ENCODE peak calls at places on chromosomes 5 and 9, in eight cellular contexts. D is gastrocnemius medialis, U is heart right ventricle, N is stomach, L is HL-60, P is foreskin fibroblast, J is HCT116, C is sigmoid colon. F is an unnamed sample.

GRCh38 chr5:125181159-125181558 is 434.7 kb upstream of the ZNF608 start:
- DNase-seq in L (no peak), J (no peak), D (no peak), P (peak), C (no peak), U (no peak), N (no peak), F (no peak)

GRCh38 chr5:63398346-63398745 is 563.9 kb downstream of the HTR1A start:
- DNase-seq in N (no peak), D (no peak), J (no peak), P (no peak), C (no peak), U (no peak), L (no peak), F (no peak)

GRCh38 chr5:7540806-7541205 is 144.9 kb downstream of the ADCY2 start:
- DNase-seq in U (no peak), C (no peak), J (no peak), L (no peak), N (no peak), P (no peak), D (no peak), F (no peak)

GRCh38 chr9:4855861-4856260 is 63.1 kb downstream of the RCL1 start:
- DNase-seq in D (no peak), C (peak), N (no peak), U (no peak), L (no peak), P (peak), J (no peak), F (no peak)

GRCh38 chr5:91706785-91707520 is 323.8 kb upstream of the ARRDC3 start:
- DNase-seq in L (no peak), D (no peak), N (no peak), U (no peak), J (no peak), P (peak), C (no peak), F (no peak)

GRCh38 chr9:135053133-135053532 is 34.3 kb upstream of the OLFM1 start:
- DNase-seq in P (no peak), J (no peak), L (no peak), U (no peak), C (peak), N (peak), D (no peak), F (no peak)

GRCh38 chr9:69455311-69455710 is 130.3 kb downstream of the ENTREP1 start:
- DNase-seq in L (no peak), D (no peak), C (no peak), U (no peak), P (no peak), N (no peak), J (no peak), F (no peak)

GRCh38 chr9:123637596-123637939 is 281.6 kb downstream of the CRB2 start:
- DNase-seq in P (peak), L (no peak), D (no peak), N (no peak), J (no peak), C (no peak), U (no peak), F (no peak)

GRCh38 chr5:171407234-171407633 is 12.2 kb upstream of the FGF18 start:
- DNase-seq in J (no peak), N (no peak), D (no peak), P (no peak), L (no peak), U (no peak), C (no peak), F (no peak)

GRCh38 chr9:4299006-4299795 is 667 bp downstream of the GLIS3 start:
- DNase-seq in P (peak), D (peak), L (no peak), N (peak), U (peak), J (no peak), C (peak), F (peak)

GRCh38 chr5:65873181-65873580 is 53.2 kb upstream of the ERBIN start:
- DNase-seq in L (no peak), N (no peak), J (no peak), U (no peak), P (peak), C (no peak), D (no peak), F (no peak)

GRCh38 chr9:130914417-130915095 is 17.9 kb upstream of the QRFP start:
- DNase-seq in C (no peak), L (no peak), D (no peak), J (no peak), N (no peak), P (no peak), U (no peak), F (no peak)
- TF ChIP-seq CTCF in C (no peak), L (no peak), D (no peak), J (no peak), N (no peak), P (no peak), U (no peak), F (no peak)

DNA sequence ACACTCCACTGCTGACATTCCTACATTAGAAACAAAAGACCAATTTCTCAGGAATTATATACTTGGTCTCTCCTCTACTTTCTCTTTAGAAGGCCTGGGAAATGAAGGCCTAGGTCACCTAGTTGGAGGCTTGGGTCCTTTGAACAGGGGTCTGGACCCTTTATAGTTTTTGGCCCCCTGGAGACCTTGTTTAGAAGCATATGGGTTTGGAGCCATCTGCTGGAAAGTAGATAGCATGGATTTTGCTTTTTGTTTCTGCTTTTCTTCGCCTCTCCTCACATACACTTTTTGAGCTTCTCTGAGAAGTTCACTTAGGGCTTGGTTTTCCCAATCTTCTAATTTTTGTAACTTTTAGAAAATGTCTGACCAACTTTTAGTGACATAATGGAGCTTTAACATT is 67.1 kb upstream of the CDK20 start:
- DNase-seq in U (no peak), C (no peak), J (no peak), L (no peak), P (peak), D (no peak), N (no peak), F (no peak)
- TF ChIP-seq CTCF in U (peak), C (peak), J (peak), L (no peak), P (peak), D (no peak), N (no peak), F (no peak)

GRCh38 chr9:122192261-122192875 is 32.7 kb downstream of the MORN5 start:
- DNase-seq in P (no peak), J (no peak), D (no peak), U (no peak), N (peak), C (no peak), L (no peak), F (no peak)
- TF ChIP-seq CTCF in P (no peak), J (no peak), D (no peak), U (no peak), N (no peak), C (no peak), L (no peak), F (no peak)

GRCh38 chr5:132342291-132343180 is 27.0 kb upstream of the SLC22A5 start:
- DNase-seq in D (no peak), P (no peak), L (no peak), N (no peak), U (no peak), C (no peak), J (no peak), F (no peak)
- TF ChIP-seq CTCF in D (no peak), P (no peak), L (no peak), N (no peak), U (no peak), C (no peak), J (no peak), F (no peak)

GRCh38 chr9:77177143-77177893 is at the start of gene VPS13A:
- DNase-seq in D (peak), U (peak), J (peak), C (peak), L (peak), P (peak), N (peak), F (peak)
- TF ChIP-seq CTCF in D (peak), U (peak), J (peak), C (no peak), L (no peak), P (peak), N (no peak), F (no peak)

DNA sequence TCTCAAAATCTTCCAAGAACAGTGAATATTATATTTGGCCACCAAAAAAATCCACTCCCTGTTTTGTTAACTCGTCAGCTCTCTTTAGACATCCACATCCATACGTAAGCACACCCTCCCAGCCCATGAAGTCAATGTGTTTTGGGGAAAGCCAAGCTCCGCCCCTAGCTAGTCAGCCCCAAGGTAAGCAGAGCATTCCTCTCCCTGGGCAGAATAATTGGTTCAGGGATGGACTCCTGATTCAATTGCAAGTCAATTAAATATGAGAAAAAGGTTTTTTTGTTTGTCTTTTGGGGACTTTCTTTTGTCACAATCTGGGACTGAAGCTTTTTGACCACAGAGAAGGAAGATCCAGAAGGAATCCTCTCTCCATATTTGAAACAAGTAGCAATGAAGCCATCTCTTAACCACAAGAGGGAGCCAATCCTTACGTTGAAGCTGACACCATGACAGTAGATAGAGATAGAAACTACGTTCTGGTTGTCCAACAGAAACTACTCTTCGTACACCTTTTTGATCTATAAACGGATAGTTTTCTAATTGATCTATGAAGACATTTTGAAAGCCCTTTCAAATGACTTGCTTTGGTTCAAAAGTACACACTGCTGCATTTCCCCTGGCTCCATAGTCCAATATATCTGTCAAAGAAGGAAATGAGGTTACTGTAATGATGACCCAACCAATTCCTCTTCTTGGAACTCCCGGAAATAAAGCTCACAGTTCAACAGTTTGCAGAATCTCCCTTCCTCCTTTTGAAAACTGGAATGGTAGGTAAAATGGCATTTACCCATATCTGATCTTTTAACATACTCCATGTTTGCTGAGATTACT is 166.4 kb downstream of the TLE1 start:
- DNase-seq in D (no peak), U (no peak), P (peak), L (peak), C (no peak), N (no peak), J (peak), F (no peak)
- TF ChIP-seq CTCF in D (peak), U (peak), P (peak), L (peak), C (peak), N (no peak), J (peak), F (peak)

DNA sequence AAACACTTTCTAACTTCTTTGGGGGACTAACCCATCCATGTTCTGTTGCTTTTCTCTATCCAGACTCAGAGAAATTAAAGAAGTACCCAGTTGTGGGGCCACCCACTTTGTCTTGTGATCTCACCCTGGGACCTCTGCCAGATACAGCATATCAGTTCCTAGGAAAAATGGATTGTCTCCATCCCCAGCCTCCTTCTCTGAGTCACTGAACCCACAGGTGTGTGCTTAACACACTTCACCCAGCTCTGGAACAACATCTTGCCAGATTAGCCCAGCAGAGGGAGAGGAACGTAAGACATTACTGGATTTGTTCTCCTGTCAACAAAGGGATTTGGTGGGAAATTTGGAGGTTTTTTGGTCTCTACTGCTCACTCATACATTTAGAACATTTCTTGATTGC is 19.2 kb downstream of the FAM240B start:
- DNase-seq in C (no peak), D (no peak), N (no peak), L (no peak), U (no peak), J (no peak), P (no peak), F (no peak)
- TF ChIP-seq CTCF in C (no peak), D (no peak), N (no peak), L (no peak), U (no peak), J (no peak), P (no peak), F (no peak)

GRCh38 chr5:73201547-73202513 is 28.8 kb downstream of the TMEM174 start:
- DNase-seq in L (peak), J (peak), P (peak), D (peak), N (peak), U (peak), C (peak), F (peak)
- TF ChIP-seq CTCF in L (peak), J (peak), P (peak), D (peak), N (no peak), U (peak), C (peak), F (peak)

GRCh38 chr5:179680014-179680779 is 637 bp downstream of the CBY3 start:
- DNase-seq in P (no peak), J (no peak), L (peak), N (no peak), D (no peak), C (no peak), U (no peak), F (no peak)

GRCh38 chr5:179679014-179679674 is 1.7 kb downstream of the CBY3 start:
- DNase-seq in C (peak), J (no peak), N (peak), U (peak), L (no peak), D (peak), P (peak), F (peak)

GRCh38 chr5:179680780-179681411 is at the start of gene CBY3:
- DNase-seq in L (no peak), U (no peak), N (no peak), P (peak), J (no peak), D (no peak), C (no peak), F (no peak)

GRCh38 chr5:179678238-179679013 is 2.4 kb downstream of the CBY3 start:
- DNase-seq in C (peak), D (peak), U (peak), N (peak), L (peak), P (peak), J (peak), F (peak)
- TF ChIP-seq CTCF in C (no peak), D (no peak), U (no peak), N (no peak), L (no peak), P (no peak), J (no peak), F (peak)

DNA sequence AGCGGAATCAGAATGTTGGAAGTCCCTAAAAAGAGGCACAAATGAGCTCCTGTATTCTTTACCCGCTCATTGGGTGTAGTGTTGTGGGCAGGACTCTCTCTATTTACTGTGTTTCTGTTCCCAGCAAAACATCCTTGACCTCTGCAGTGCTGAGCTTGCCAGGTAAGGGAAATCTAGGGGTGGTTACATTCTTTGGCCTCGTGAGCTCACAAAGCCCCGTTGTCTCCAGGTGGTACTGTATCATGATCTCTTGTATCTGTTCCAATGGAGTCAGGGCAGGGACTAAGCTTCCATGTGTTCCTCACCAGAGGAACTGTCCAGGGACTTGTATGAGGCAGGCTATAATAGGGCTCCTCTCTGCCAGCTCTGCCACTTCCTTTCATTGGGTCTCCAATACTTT is 11.8 kb upstream of the IFNA14 start:
- DNase-seq in U (no peak), J (no peak), P (no peak), D (no peak), N (no peak), L (no peak), C (no peak), F (no peak)
- TF ChIP-seq CTCF in U (no peak), J (no peak), P (no peak), D (no peak), N (no peak), L (no peak), C (no peak), F (no peak)